ENCODE peak calls at places on chromosomes 16 and 17, in nine cellular contexts. D, A, H, B, F, U, P, L and T are unnamed samples.
A peak's percentile ranks its signal among the peaks of the same experiment; 100 is the strongest.

GRCh38 chr16:51763072-51763658 is 612.1 kb upstream of the SALL1 start:
- DNase-seq in F (no peak), B (no peak), D (no peak), A (no peak), U (no peak), P (no peak), H (no peak), L (no peak), T (no peak)

GRCh38 chr16:67481561-67482259 is 753 bp upstream of the ATP6V0D1 start:
- DNase-seq in F (peak; percentile 65), H (peak; percentile 56), A (peak; percentile 59), U (peak; percentile 60), B (peak; percentile 33), L (peak; percentile 70), P (peak; percentile 57), D (peak; percentile 48), T (peak; percentile 51)

GRCh38 chr16:65722429-65722828 is 600.6 kb upstream of the CDH11 start:
- DNase-seq in L (no peak), F (no peak), P (no peak), B (no peak), U (no peak), H (no peak), A (no peak), D (no peak), T (peak; percentile 28)

GRCh38 chr16:68306633-68307032 is 4.1 kb downstream of the SLC7A6OS start:
- DNase-seq in L (no peak), U (no peak), P (no peak), A (no peak), H (no peak), D (no peak), F (no peak), B (no peak), T (no peak)

GRCh38 chr17:43840814-43841213 is 6.2 kb upstream of the CD300LG start:
- DNase-seq in A (no peak), P (peak; percentile 10), L (peak; percentile 9), H (no peak), B (no peak), U (peak; percentile 59), F (no peak), D (no peak), T (no peak)

GRCh38 chr17:74713199-74713755 is 554 bp upstream of the CD300LF start:
- DNase-seq in D (no peak), F (no peak), B (no peak), A (no peak), U (no peak), L (no peak), P (no peak), H (no peak), T (no peak)

GRCh38 chr16:87016056-87016455 is 301.1 kb downstream of the C16orf95 start:
- DNase-seq in F (no peak), A (no peak), B (no peak), D (no peak), P (no peak), H (no peak), L (no peak), U (no peak), T (no peak)

GRCh38 chr17:68391561-68392268 is 65.6 kb downstream of the WIPI1 start:
- DNase-seq in P (peak; percentile 40), H (no peak), B (no peak), F (no peak), L (peak; percentile 74), D (no peak), U (no peak), A (no peak), T (no peak)

GRCh38 chr16:87627542-87628245 is 25.4 kb downstream of the JPH3 start:
- DNase-seq in F (no peak), P (no peak), L (no peak), A (no peak), D (no peak), U (no peak), H (no peak), B (no peak), T (no peak)

GRCh38 chr17:39772415-39772814 is 34.7 kb downstream of the GRB7 start:
- DNase-seq in B (no peak), L (no peak), D (no peak), P (no peak), F (no peak), A (no peak), U (no peak), H (no peak), T (no peak)
- H3K4me3 ChIP-seq in B (no peak overlapping the region), L (no peak overlapping the region), D (no peak overlapping the region), P (no peak overlapping the region), F (no peak overlapping the region), A (no peak overlapping the region), U (no peak overlapping the region), H (no peak overlapping the region), T (no peak overlapping the region)

GRCh38 chr16:56615353-56615752 is 7.0 kb downstream of the MT2A start:
- DNase-seq in D (no peak), U (no peak), B (no peak), P (no peak), A (no peak), H (no peak), L (no peak), F (no peak), T (no peak)

GRCh38 chr16:56618138-56618537 is 7.4 kb upstream of the MT1E start:
- DNase-seq in B (no peak), U (no peak), A (no peak), L (no peak), F (no peak), P (no peak), H (no peak), D (no peak), T (no peak)

GRCh38 chr16:56614549-56614991 is 6.2 kb downstream of the MT2A start:
- DNase-seq in U (peak; percentile 57), H (no peak), A (no peak), P (no peak), F (no peak), L (no peak), D (no peak), B (no peak), T (no peak)

GRCh38 chr16:56616608-56617211 is 8.3 kb downstream of the MT2A start:
- DNase-seq in A (no peak), D (no peak), U (no peak), L (no peak), B (no peak), P (no peak), F (no peak), H (no peak), T (no peak)

GRCh38 chr16:56617212-56618085 is 8.1 kb upstream of the MT1E start:
- DNase-seq in U (no peak), P (peak; percentile 92), H (peak; percentile 80), D (peak; percentile 87), F (peak; percentile 86), L (peak; percentile 95), A (peak; percentile 75), B (no peak), T (peak; percentile 94)
- TF ChIP-seq POLR2A in U (peak; percentile 61), P (peak; percentile 80), H (no peak), D (peak; percentile 48), F (no peak), L (peak; percentile 91), A (no peak), B (peak; percentile 62), T (no peak)

GRCh38 chr17:70308619-70309018 is 139.3 kb downstream of the KCNJ2 start:
- DNase-seq in D (no peak), U (no peak), H (no peak), P (no peak), F (no peak), L (no peak), B (no peak), A (no peak), T (no peak)
- H3K4me3 ChIP-seq in D (no peak overlapping the region), U (no peak overlapping the region), H (no peak overlapping the region), P (no peak overlapping the region), F (no peak overlapping the region), L (no peak overlapping the region), B (no peak overlapping the region), A (no peak overlapping the region), T (no peak overlapping the region)

GRCh38 chr16:14409563-14409962 is 220.5 kb downstream of the PARN start:
- DNase-seq in F (peak; percentile 31), A (no peak), B (peak; percentile 53), P (no peak), U (no peak), D (peak; percentile 65), L (no peak), H (no peak), T (peak; percentile 86)
- TF ChIP-seq POLR2A in F (no peak), A (no peak), B (no peak), P (no peak), U (no peak), D (no peak), L (no peak), H (no peak), T (no peak)

GRCh38 chr16:48611329-48612137 is 1.6 kb upstream of the N4BP1 start:
- DNase-seq in F (no peak), P (no peak), B (no peak), D (no peak), L (peak; percentile 70), U (no peak), H (peak; percentile 62), A (no peak), T (no peak)
- H3K4me3 ChIP-seq in F (no peak overlapping the region), P (no peak overlapping the region), B (no peak overlapping the region), D (no peak overlapping the region), L (no peak overlapping the region), U (no peak overlapping the region), H (no peak overlapping the region), A (no peak overlapping the region), T (no peak overlapping the region)

GRCh38 chr16:57951204-57951960 is 19.5 kb downstream of the CNGB1 start:
- DNase-seq in D (no peak), L (peak; percentile 0), H (no peak), P (no peak), U (no peak), A (no peak), F (no peak), B (no peak), T (no peak)
- TF ChIP-seq POLR2A in D (no peak), L (no peak), H (no peak), P (no peak), U (no peak), A (no peak), F (no peak), B (no peak), T (no peak)

GRCh38 chr17:21573961-21574610 is 118.2 kb upstream of the KCNJ18 start:
- DNase-seq in D (peak; percentile 44), B (peak; percentile 26), A (peak; percentile 72), U (peak; percentile 72), P (peak; percentile 56), F (peak; percentile 72), L (no peak), H (peak; percentile 54), T (no peak)
- H3K4me3 ChIP-seq in D (peak overlapping the region; percentile 50), B (peak overlapping the region; percentile 40), A (peak overlapping the region; percentile 40), U (no peak overlapping the region), P (no peak overlapping the region), F (no peak overlapping the region), L (peak overlapping the region; percentile 32), H (peak overlapping the region; percentile 42), T (peak overlapping the region; percentile 20)

GRCh38 chr17:77497578-77497934 is 356.8 kb downstream of the SEC14L1 start:
- DNase-seq in U (no peak), A (peak; percentile 10), F (no peak), B (no peak), P (no peak), L (peak; percentile 20), H (no peak), D (no peak), T (peak; percentile 80)
- TF ChIP-seq POLR2A in U (no peak), A (no peak), F (no peak), B (no peak), P (no peak), L (no peak), H (no peak), D (no peak), T (no peak)

DNA sequence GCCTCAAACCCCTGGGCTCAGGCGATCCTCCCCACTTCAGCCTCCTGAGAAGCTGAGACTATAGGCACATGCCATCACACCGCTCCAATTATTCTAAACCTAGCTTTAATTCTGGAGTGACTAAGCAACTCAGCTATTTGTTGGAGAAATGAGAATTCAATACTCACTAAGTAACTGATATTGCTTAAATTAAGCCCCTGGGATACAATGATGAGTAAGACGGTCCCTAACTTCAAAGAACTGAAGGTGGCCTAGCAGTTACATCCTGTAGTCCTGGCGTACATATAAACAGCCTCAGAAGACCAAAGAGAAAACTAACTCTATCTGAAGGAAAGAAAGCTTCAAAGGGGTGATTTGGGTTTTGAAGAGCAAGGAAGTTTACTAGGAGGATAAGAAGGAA is 25.0 kb downstream of the XPO6 start:
- DNase-seq in B (no peak), L (no peak), U (no peak), A (no peak), H (no peak), F (no peak), D (no peak), P (no peak), T (no peak)
- H3K4me3 ChIP-seq in B (no peak overlapping the region), L (no peak overlapping the region), U (no peak overlapping the region), A (no peak overlapping the region), H (no peak overlapping the region), F (no peak overlapping the region), D (no peak overlapping the region), P (no peak overlapping the region), T (no peak overlapping the region)